ENCODE peak calls at places on chromosomes 3 and 15, in eight cellular contexts. U is left ventricle myocardium inferior; H is HepG2; V is body of pancreas; P is HCT116; L is CD8-positive, alpha-beta T cell; E is adrenal gland; F is neural progenitor cell. X is an unnamed sample.

GRCh38 chr15:40282144-40282869 is 557 bp downstream of the ANKRD63 start:
- DNase-seq in U (peak), H (peak), V (peak), P (no peak), L (peak), E (no peak), F (peak), X (peak)

GRCh38 chr3:87333393-87333892 is 57.1 kb upstream of the POU1F1 start:
- DNase-seq in U (no peak), H (peak), V (no peak), P (peak), L (no peak), E (no peak), F (no peak), X (no peak)

GRCh38 chr3:61632568-61633175 is 71.3 kb downstream of the PTPRG start:
- DNase-seq in U (no peak), H (no peak), V (no peak), P (no peak), L (no peak), E (no peak), F (no peak), X (no peak)

GRCh38 chr15:73840771-73841170 is 32.6 kb upstream of the TBC1D21 start:
- DNase-seq in U (no peak), H (no peak), V (no peak), P (no peak), L (no peak), E (no peak), F (no peak), X (no peak)

GRCh38 chr3:51386159-51386851 is 1.2 kb downstream of the MANF start:
- DNase-seq in U (no peak), H (no peak), V (no peak), P (no peak), L (no peak), E (no peak), F (no peak), X (no peak)

GRCh38 chr15:89171136-89172072 is 50.0 kb downstream of the RLBP1 start:
- DNase-seq in U (no peak), H (peak), V (peak), P (peak), L (no peak), E (peak), F (peak), X (peak)

GRCh38 chr3:158337007-158337608 is 227.2 kb downstream of the RSRC1 start:
- DNase-seq in U (no peak), H (no peak), V (no peak), P (no peak), L (no peak), E (peak), F (no peak), X (no peak)

GRCh38 chr3:112699436-112699978 is 58.6 kb upstream of the CCDC80 start:
- DNase-seq in U (no peak), H (no peak), V (no peak), P (peak), L (no peak), E (no peak), F (no peak), X (no peak)

GRCh38 chr15:84981711-84982300 is at the start of gene PDE8A:
- DNase-seq in U (peak), H (no peak), V (peak), P (no peak), L (peak), E (peak), F (peak), X (no peak)

GRCh38 chr3:61985020-61985419 is 388.3 kb downstream of the FEZF2 start:
- DNase-seq in U (no peak), H (no peak), V (no peak), P (no peak), L (no peak), E (no peak), F (no peak), X (no peak)

GRCh38 chr3:122944671-122945151 is 82.9 kb downstream of the SEMA5B start:
- DNase-seq in U (no peak), H (no peak), V (no peak), P (no peak), L (no peak), E (no peak), F (no peak), X (peak)

GRCh38 chr3:132787616-132788015 is 65.4 kb upstream of the NPHP3 start:
- DNase-seq in U (no peak), H (no peak), V (no peak), P (no peak), L (no peak), E (no peak), F (no peak), X (no peak)

GRCh38 chr15:68699881-68700394 is 120.8 kb downstream of the ANP32A start:
- DNase-seq in U (peak), H (no peak), V (no peak), P (no peak), L (no peak), E (no peak), F (no peak), X (peak)

GRCh38 chr15:25136119-25136518 is 181.3 kb downstream of the SNRPN start:
- DNase-seq in U (no peak), H (peak), V (no peak), P (no peak), L (no peak), E (no peak), F (peak), X (no peak)

GRCh38 chr3:143016321-143016972 is 15.1 kb downstream of the U2SURP start:
- DNase-seq in U (no peak), H (no peak), V (no peak), P (no peak), L (no peak), E (no peak), F (no peak), X (no peak)

GRCh38 chr3:50599716-50600118 is 11.9 kb downstream of the CISH start:
- DNase-seq in U (no peak), H (no peak), V (no peak), P (no peak), L (no peak), E (no peak), F (no peak), X (no peak)

GRCh38 chr3:142946861-142947260 is 16.6 kb downstream of the PAQR9 start:
- DNase-seq in U (no peak), H (no peak), V (no peak), P (no peak), L (no peak), E (no peak), F (no peak), X (no peak)

GRCh38 chr15:92118162-92118935 is 264.8 kb downstream of the SLCO3A1 start:
- DNase-seq in U (no peak), H (no peak), V (no peak), P (no peak), L (no peak), E (no peak), F (no peak), X (no peak)

GRCh38 chr15:70264014-70264492 is 166.3 kb upstream of the TLE3 start:
- DNase-seq in U (no peak), H (no peak), V (no peak), P (no peak), L (no peak), E (no peak), F (peak), X (peak)

GRCh38 chr3:151067158-151067557 is 18.3 kb upstream of the MED12L start:
- DNase-seq in U (no peak), H (peak), V (no peak), P (peak), L (no peak), E (no peak), F (no peak), X (no peak)

GRCh38 chr15:51621917-51622268 is 678 bp downstream of the DMXL2 start:
- DNase-seq in U (peak), H (peak), V (peak), P (peak), L (peak), E (peak), F (peak), X (peak)

GRCh38 chr3:132199451-132199850 is 117.8 kb upstream of the ACP3 start:
- DNase-seq in U (no peak), H (no peak), V (no peak), P (no peak), L (no peak), E (no peak), F (no peak), X (no peak)

GRCh38 chr15:64536244-64536836 is 76.0 kb downstream of the ZNF609 start:
- DNase-seq in U (no peak), H (peak), V (no peak), P (peak), L (no peak), E (no peak), F (no peak), X (no peak)

GRCh38 chr15:76812381-76812780 is 92.8 kb downstream of the SCAPER start:
- DNase-seq in U (no peak), H (no peak), V (no peak), P (no peak), L (no peak), E (no peak), F (no peak), X (no peak)

GRCh38 chr3:127672429-127673190 is at the start of gene ABTB1:
- DNase-seq in U (peak), H (peak), V (peak), P (no peak), L (peak), E (peak), F (peak), X (peak)

GRCh38 chr15:64246364-64247189 is 83.8 kb upstream of the PPIB start:
- DNase-seq in U (no peak), H (peak), V (no peak), P (peak), L (no peak), E (peak), F (no peak), X (no peak)

GRCh38 chr3:71022552-71023335 is 560.8 kb downstream of the FOXP1 start:
- DNase-seq in U (no peak), H (peak), V (no peak), P (no peak), L (no peak), E (no peak), F (peak), X (no peak)

GRCh38 chr3:69084668-69085542 is at the start of gene ARL6IP5:
- DNase-seq in U (peak), H (peak), V (peak), P (peak), L (peak), E (peak), F (peak), X (peak)

GRCh38 chr3:172629470-172629869 is 81.4 kb downstream of the NCEH1 start:
- DNase-seq in U (no peak), H (no peak), V (no peak), P (no peak), L (no peak), E (no peak), F (no peak), X (no peak)

GRCh38 chr3:160174621-160175020 is 50.6 kb upstream of the C3orf80 start:
- DNase-seq in U (no peak), H (no peak), V (no peak), P (no peak), L (no peak), E (no peak), F (no peak), X (no peak)

GRCh38 chr3:183551930-183552329 is 3.6 kb downstream of the KLHL6 start:
- DNase-seq in U (no peak), H (no peak), V (no peak), P (no peak), L (peak), E (no peak), F (no peak), X (no peak)

GRCh38 chr3:122794779-122795673 is at the start of gene SLC49A4:
- DNase-seq in U (peak), H (peak), V (peak), P (peak), L (peak), E (peak), F (peak), X (peak)

GRCh38 chr3:64242435-64242834 is 17.2 kb upstream of the PRICKLE2 start:
- DNase-seq in U (peak), H (peak), V (peak), P (no peak), L (no peak), E (no peak), F (no peak), X (no peak)

GRCh38 chr15:46710561-46710960 is 1006.7 kb upstream of the SEMA6D start:
- DNase-seq in U (no peak), H (no peak), V (no peak), P (no peak), L (no peak), E (no peak), F (no peak), X (no peak)

GRCh38 chr15:33716025-33716424 is 252.3 kb upstream of the CHRM5 start:
- DNase-seq in U (no peak), H (no peak), V (no peak), P (no peak), L (no peak), E (no peak), F (no peak), X (no peak)

GRCh38 chr15:33724321-33725036 is 243.8 kb upstream of the CHRM5 start:
- DNase-seq in U (no peak), H (no peak), V (no peak), P (no peak), L (no peak), E (no peak), F (no peak), X (no peak)

GRCh38 chr15:33722005-33722672 is 246.2 kb upstream of the CHRM5 start:
- DNase-seq in U (no peak), H (no peak), V (no peak), P (no peak), L (no peak), E (no peak), F (no peak), X (no peak)

GRCh38 chr15:33722673-33723015 is 245.7 kb upstream of the CHRM5 start:
- DNase-seq in U (no peak), H (no peak), V (no peak), P (no peak), L (no peak), E (no peak), F (no peak), X (no peak)

DNA sequence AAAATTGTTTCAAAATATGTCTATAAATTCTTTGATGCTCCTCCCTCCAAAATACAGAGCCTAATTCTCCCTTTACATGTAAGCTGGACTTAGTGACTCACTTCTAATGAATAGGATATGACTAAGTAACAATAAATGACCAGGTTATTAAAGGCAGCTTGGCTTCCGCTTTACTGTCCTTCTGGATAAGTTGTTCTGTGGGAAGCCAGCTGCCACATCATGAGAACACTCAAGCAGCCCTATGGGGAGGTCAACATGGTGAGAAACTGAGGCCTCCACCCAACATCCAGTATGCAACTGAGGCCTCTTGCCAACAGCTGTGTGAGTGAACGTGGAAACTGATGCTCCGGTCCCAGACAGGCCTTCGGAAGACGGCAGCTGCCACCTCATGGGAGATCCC is 247.3 kb upstream of the CHRM5 start:
- DNase-seq in U (no peak), H (no peak), V (no peak), P (no peak), L (no peak), E (no peak), F (no peak), X (no peak)
- H3K27ac ChIP-seq in U (no peak), H (no peak), V (no peak), P (no peak), L (no peak), E (no peak), F (no peak), X (no peak)

DNA sequence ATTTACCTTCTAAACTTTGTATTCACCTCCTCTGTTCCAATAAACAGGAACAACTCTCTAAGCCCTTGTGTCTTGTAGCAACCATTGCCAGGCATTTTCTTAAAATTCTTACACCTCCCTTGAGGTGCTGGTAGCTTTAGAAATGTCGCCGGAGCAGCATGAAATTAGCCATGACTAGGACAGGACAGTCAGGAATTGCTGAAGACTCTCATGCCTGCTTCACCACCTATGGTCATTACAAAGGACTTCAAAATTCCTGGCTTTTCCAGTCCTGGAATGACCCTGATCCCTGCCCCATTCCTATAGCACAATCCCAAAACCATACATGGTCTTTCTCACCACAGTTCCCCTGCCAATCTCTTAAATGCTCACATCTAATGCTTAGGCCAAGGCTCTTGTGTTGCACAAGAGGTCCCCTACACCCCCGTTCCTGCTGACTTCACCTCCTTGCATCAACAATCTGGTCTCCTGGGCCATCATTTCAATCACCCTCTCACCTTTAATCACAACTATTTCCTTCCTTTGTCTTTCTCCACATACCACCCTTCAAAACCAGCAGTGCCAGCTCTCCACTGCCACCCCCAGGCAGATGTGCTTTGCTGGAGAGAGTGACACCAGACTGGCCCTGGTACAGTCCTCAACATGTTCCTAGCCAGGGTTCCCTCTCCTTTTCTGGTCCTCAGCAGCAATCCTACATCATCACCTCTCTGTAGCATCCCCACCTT is 113.2 kb upstream of the TJP1 start:
- DNase-seq in U (no peak), H (no peak), V (no peak), P (no peak), L (no peak), E (no peak), F (no peak), X (no peak)
- TF ChIP-seq CTCF in U (peak), H (peak), V (no peak), P (peak), L (no peak), E (no peak), F (no peak), X (no peak)

DNA sequence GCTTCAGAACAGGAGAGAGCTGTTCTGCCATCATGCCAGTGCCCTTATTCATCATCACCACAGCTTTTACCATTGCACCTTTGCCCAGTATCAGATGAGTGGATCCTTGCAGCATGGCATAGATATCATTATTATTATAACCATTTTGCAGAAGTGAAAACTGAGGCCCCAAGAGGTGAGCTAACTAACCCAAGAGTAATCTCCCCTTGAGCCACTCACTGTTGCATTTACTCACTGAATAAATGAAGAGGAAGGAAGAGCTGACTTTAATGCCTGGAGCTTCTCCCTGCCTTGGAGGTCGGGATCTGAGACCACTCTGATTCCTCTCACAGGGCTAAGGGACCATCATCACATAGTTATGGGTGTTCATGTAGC is 32.0 kb downstream of the HRH1 start:
- DNase-seq in U (no peak), H (no peak), V (no peak), P (no peak), L (no peak), E (no peak), F (no peak), X (no peak)
- H3K4me3 ChIP-seq in U (no peak), H (no peak), V (no peak), P (no peak), L (no peak), E (no peak), F (no peak), X (no peak)

GRCh38 chr3:54871867-54872266 is 56.0 kb downstream of the LRTM1 start:
- DNase-seq in U (no peak), H (no peak), V (no peak), P (no peak), L (no peak), E (no peak), F (no peak), X (no peak)

GRCh38 chr3:54873059-54873695 is 54.7 kb downstream of the LRTM1 start:
- DNase-seq in U (no peak), H (no peak), V (no peak), P (no peak), L (no peak), E (no peak), F (no peak), X (no peak)

GRCh38 chr3:54874816-54875556 is 52.9 kb downstream of the LRTM1 start:
- DNase-seq in U (no peak), H (no peak), V (no peak), P (no peak), L (no peak), E (no peak), F (no peak), X (no peak)

GRCh38 chr3:54866221-54866620 is 61.6 kb downstream of the LRTM1 start:
- DNase-seq in U (no peak), H (no peak), V (no peak), P (no peak), L (no peak), E (no peak), F (no peak), X (no peak)

DNA sequence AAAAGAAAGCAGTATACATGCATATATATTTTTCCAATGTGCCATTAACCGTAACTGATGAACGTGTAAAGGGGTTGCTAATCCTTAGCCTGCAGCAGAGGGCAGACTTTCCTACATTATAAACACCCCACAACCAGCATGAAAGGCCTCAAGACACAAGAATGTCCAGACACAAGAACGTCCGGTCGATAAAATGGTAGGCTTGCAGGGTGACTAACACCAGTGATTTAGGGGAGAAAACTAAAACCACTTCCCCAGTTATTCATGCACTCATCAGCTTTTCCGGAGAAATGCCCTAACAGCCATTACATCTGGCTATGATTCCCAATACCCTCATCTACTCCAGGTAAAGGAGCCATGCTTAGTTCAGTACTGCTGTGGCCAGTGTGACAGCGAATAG is 57.4 kb downstream of the LRTM1 start:
- DNase-seq in U (no peak), H (peak), V (no peak), P (no peak), L (no peak), E (peak), F (peak), X (no peak)
- H3K27ac ChIP-seq in U (no peak), H (no peak), V (no peak), P (no peak), L (no peak), E (no peak), F (no peak), X (no peak)

X was measured in spleen.